ENCODE peak calls at places on chromosomes 1 and 21, in four cellular contexts. H, I, U and M are unnamed samples.

GRCh38 chr1:1079408-1080121 is 5.5 kb upstream of the RNF223 start:
- DNase-seq in H (peak; percentile 88), U (no peak), I (no peak), M (peak; percentile 83)

GRCh38 chr1:22969224-22969829 is 3.3 kb downstream of the LACTBL1 start:
- DNase-seq in I (no peak), U (peak; percentile 35), H (peak; percentile 60), M (no peak)

GRCh38 chr1:60655799-60656355 is 426.5 kb upstream of the NFIA start:
- DNase-seq in H (no peak), I (no peak), U (no peak), M (no peak)

GRCh38 chr1:51956528-51957509 is 33.7 kb downstream of the RAB3B start:
- DNase-seq in I (no peak), U (peak; percentile 96), H (peak; percentile 22), M (no peak)

GRCh38 chr1:93960641-93961147 is 51.5 kb upstream of the GCLM start:
- DNase-seq in U (no peak), I (no peak), H (peak; percentile 93), M (peak; percentile 41)

GRCh38 chr1:217418241-217418840 is 212.5 kb downstream of the GPATCH2 start:
- DNase-seq in H (no peak), U (no peak), I (no peak), M (no peak)

GRCh38 chr1:27760411-27760810 is 12.6 kb upstream of the STX12 start:
- DNase-seq in U (no peak), I (no peak), H (no peak), M (no peak)

GRCh38 chr21:43300496-43301423 is 126.2 kb downstream of the SIK1 start:
- DNase-seq in H (peak; percentile 83), U (no peak), I (no peak), M (no peak)

GRCh38 chr1:6580119-6580587 is 359 bp downstream of the ZBTB48 start:
- DNase-seq in H (no peak), U (no peak), I (no peak), M (no peak)

GRCh38 chr1:210905944-210906453 is 227.9 kb downstream of the KCNH1 start:
- DNase-seq in U (no peak), H (no peak), I (no peak), M (no peak)